ENCODE peak calls at places on chromosomes 11 and 22, in eight cellular contexts. Y is IMR-90; L is fibroblast of lung; J is CD8-positive, alpha-beta T cell; X is epithelial cell of esophagus; R is endothelial cell of umbilical vein; I is HCT116; B is H7. D is an unnamed sample.

GRCh38 chr11:130522284-130522961 is 74.0 kb downstream of the ADAMTS15 start:
- DNase-seq in I (peak), R (peak), L (peak), Y (peak), B (peak), X (peak), J (no peak), D (peak)

GRCh38 chr11:111960916-111961315 is 23.8 kb downstream of the DIXDC1 start:
- DNase-seq in I (no peak), Y (no peak), X (peak), R (no peak), B (peak), J (no peak), L (peak), D (peak)

GRCh38 chr11:119337581-119338317 is 2.9 kb downstream of the C1QTNF5 start:
- DNase-seq in I (no peak), Y (peak), X (no peak), J (no peak), L (peak), B (peak), R (peak), D (peak)

GRCh38 chr11:131146817-131147490 is 223.5 kb upstream of the NTM start:
- DNase-seq in B (no peak), Y (peak), X (no peak), L (peak), J (no peak), I (no peak), R (no peak), D (peak)

GRCh38 chr11:103035656-103036434 is 56.1 kb downstream of the DCUN1D5 start:
- DNase-seq in L (peak), Y (peak), B (peak), X (peak), J (peak), I (peak), R (peak), D (peak)

GRCh38 chr11:82823635-82824614 is 76.3 kb downstream of the PRCP start:
- DNase-seq in B (no peak), Y (no peak), L (peak), J (no peak), X (no peak), I (no peak), R (peak), D (no peak)

GRCh38 chr11:134552749-134553148 is 140.7 kb upstream of the B3GAT1 start:
- DNase-seq in J (no peak), L (no peak), I (no peak), B (no peak), R (no peak), Y (no peak), X (no peak), D (no peak)

GRCh38 chr22:23075050-23075449 is 4.7 kb downstream of the GNAZ start:
- DNase-seq in R (no peak), J (no peak), Y (no peak), I (no peak), B (peak), L (no peak), X (no peak), D (no peak)

GRCh38 chr11:134331565-134332188 is at the start of gene GLB1L2:
- DNase-seq in I (peak), B (peak), X (peak), R (peak), Y (no peak), J (peak), L (peak), D (peak)

GRCh38 chr22:42272431-42273004 is 2.1 kb upstream of the TCF20 start:
- DNase-seq in X (no peak), R (no peak), J (no peak), L (no peak), I (no peak), B (no peak), Y (no peak), D (no peak)

GRCh38 chr22:27997538-27997937 is 78.5 kb upstream of the PITPNB start:
- DNase-seq in B (no peak), I (no peak), L (no peak), R (no peak), Y (peak), J (no peak), X (no peak), D (peak)

GRCh38 chr11:11582261-11582701 is 39.5 kb downstream of the GALNT18 start:
- DNase-seq in X (no peak), B (peak), I (no peak), R (peak), J (no peak), L (no peak), Y (no peak), D (no peak)

GRCh38 chr22:43862074-43862881 is at the start of gene SULT4A1:
- DNase-seq in R (no peak), X (peak), Y (peak), J (no peak), L (peak), I (peak), B (peak), D (peak)

GRCh38 chr22:49727191-49727880 is 100.3 kb downstream of the BRD1 start:
- DNase-seq in B (peak), J (no peak), X (no peak), I (no peak), R (no peak), L (no peak), Y (no peak), D (no peak)

GRCh38 chr11:86523738-86524602 is 148.4 kb downstream of the ME3 start:
- DNase-seq in I (peak), R (peak), X (peak), B (no peak), J (no peak), L (peak), Y (peak), D (peak)

GRCh38 chr11:113048820-113049555 is 87.8 kb downstream of the NCAM1 start:
- DNase-seq in B (no peak), R (no peak), X (peak), J (no peak), L (peak), Y (no peak), I (no peak), D (peak)

GRCh38 chr11:3841426-3842304 is 906 bp upstream of the RHOG start:
- DNase-seq in I (peak), X (peak), Y (peak), J (peak), R (peak), B (peak), L (peak), D (peak)

GRCh38 chr11:127074151-127074761 is 73.7 kb upstream of the KIRREL3 start:
- DNase-seq in R (no peak), J (no peak), X (peak), Y (peak), L (peak), B (peak), I (no peak), D (peak)
- H3K4me3 ChIP-seq in R (no peak), J (no peak), X (no peak), Y (no peak), L (no peak), B (no peak), I (no peak), D (no peak)

DNA sequence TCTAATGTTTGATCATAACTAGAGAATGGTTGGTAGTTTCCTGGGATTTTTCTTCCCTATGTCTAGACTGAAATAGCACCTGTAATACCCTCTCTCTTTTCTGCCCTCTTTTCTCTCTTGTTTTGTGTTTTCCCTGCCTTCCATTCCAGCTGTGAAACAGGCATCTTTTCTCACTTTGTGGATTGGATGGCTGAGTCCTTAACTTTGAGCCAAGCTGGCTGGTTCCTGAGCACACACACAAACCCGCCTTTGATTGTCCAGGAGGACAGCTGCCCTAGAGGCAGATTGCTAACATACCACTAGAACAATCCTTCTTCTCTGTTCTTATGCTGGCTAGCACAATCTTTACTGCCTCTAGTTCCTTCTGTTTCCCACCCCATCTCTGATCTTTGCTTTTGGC is 17.7 kb downstream of the CTNND1 start:
- DNase-seq in J (no peak), I (no peak), R (peak), B (no peak), Y (peak), L (peak), X (peak), D (peak)
- H3K4me3 ChIP-seq in J (no peak), I (peak), R (peak), B (no peak), Y (no peak), L (no peak), X (no peak), D (peak)

GRCh38 chr11:66072518-66072917 is 2.4 kb downstream of the PACS1 start:
- DNase-seq in L (no peak), Y (no peak), X (no peak), R (no peak), I (no peak), B (no peak), J (no peak), D (no peak)
- H3K4me3 ChIP-seq in L (no peak), Y (no peak), X (no peak), R (no peak), I (no peak), B (no peak), J (peak), D (peak)

GRCh38 chr11:44947114-44947513 is 3.6 kb downstream of the TP53I11 start:
- DNase-seq in Y (no peak), J (no peak), B (no peak), L (no peak), R (no peak), I (no peak), X (no peak), D (no peak)
- H3K4me3 ChIP-seq in Y (no peak), J (no peak), B (no peak), L (no peak), R (no peak), I (no peak), X (no peak), D (no peak)

GRCh38 chr11:44573333-44573732 is 7.9 kb downstream of the CD82 start:
- DNase-seq in L (peak), Y (peak), X (peak), B (peak), R (no peak), J (no peak), I (no peak), D (peak)
- H3K4me3 ChIP-seq in L (no peak), Y (no peak), X (no peak), B (no peak), R (no peak), J (no peak), I (no peak), D (no peak)

GRCh38 chr11:22626573-22627239 is 1.1 kb upstream of the FANCF start:
- DNase-seq in R (no peak), Y (no peak), B (no peak), L (no peak), J (no peak), I (no peak), X (no peak), D (peak)
- H3K4me3 ChIP-seq in R (no peak), Y (no peak), B (no peak), L (no peak), J (no peak), I (no peak), X (no peak), D (peak)

GRCh38 chr11:33617672-33618362 is 82.8 kb downstream of the C11orf91 start:
- DNase-seq in B (no peak), X (peak), J (no peak), R (no peak), I (no peak), Y (no peak), L (peak), D (no peak)

GRCh38 chr11:33618363-33618735 is 82.3 kb downstream of the C11orf91 start:
- DNase-seq in J (no peak), B (no peak), R (no peak), X (no peak), L (no peak), Y (no peak), I (no peak), D (no peak)

GRCh38 chr11:33620423-33621120 is 80.1 kb downstream of the C11orf91 start:
- DNase-seq in Y (peak), I (no peak), B (no peak), J (no peak), L (peak), X (peak), R (peak), D (peak)

GRCh38 chr11:33616552-33616951 is 84.1 kb downstream of the C11orf91 start:
- DNase-seq in X (peak), L (peak), J (no peak), I (no peak), B (no peak), Y (peak), R (no peak), D (peak)

DNA sequence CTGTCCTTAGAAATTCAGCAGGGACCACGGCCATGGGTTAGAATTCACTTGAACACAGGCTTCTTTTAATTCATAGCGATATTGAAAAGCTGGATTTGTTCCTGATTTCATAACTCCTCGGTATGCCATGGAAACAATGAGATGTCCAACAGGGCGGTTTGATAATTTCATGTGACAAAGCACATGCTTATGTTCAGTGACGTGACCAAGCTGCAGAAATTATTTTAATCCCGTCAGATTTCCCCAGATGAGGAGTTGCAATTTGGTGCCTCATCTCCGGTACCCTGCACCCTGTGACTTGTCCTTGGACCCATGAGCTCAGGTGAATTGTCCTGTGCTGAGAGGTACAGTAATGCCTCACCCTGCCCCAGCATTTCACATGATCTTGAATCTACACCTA is 81.7 kb downstream of the C11orf91 start:
- DNase-seq in R (no peak), X (no peak), J (no peak), B (no peak), I (no peak), Y (no peak), L (no peak), D (no peak)
- H3K4me3 ChIP-seq in R (no peak), X (no peak), J (no peak), B (no peak), I (no peak), Y (no peak), L (no peak), D (no peak)

GRCh38 chr11:64888406-64888757 is 10.0 kb upstream of the EHD1 start:
- DNase-seq in Y (no peak), J (no peak), B (no peak), X (no peak), I (no peak), R (no peak), L (no peak), D (no peak)

GRCh38 chr11:64887757-64888405 is 9.5 kb upstream of the EHD1 start:
- DNase-seq in L (peak), Y (no peak), J (peak), B (peak), I (peak), R (peak), X (peak), D (peak)

GRCh38 chr11:64890084-64890944 is 11.9 kb upstream of the EHD1 start:
- DNase-seq in X (no peak), L (no peak), I (no peak), J (no peak), Y (no peak), B (no peak), R (no peak), D (no peak)

GRCh38 chr11:64887234-64887756 is 8.9 kb upstream of the EHD1 start:
- DNase-seq in J (no peak), B (no peak), I (no peak), R (no peak), L (no peak), X (no peak), Y (no peak), D (no peak)

GRCh38 chr11:64888761-64889511 is 10.5 kb upstream of the EHD1 start:
- DNase-seq in L (peak), I (no peak), Y (no peak), J (no peak), R (no peak), B (no peak), X (no peak), D (no peak)
- H3K4me3 ChIP-seq in L (no peak), I (no peak), Y (no peak), J (no peak), R (no peak), B (no peak), X (no peak), D (no peak)

GRCh38 chr11:122099345-122100045 is 16.5 kb downstream of the BLID start:
- DNase-seq in J (no peak), Y (peak), I (no peak), X (peak), R (peak), B (no peak), L (peak), D (peak)
- H3K4me3 ChIP-seq in J (no peak), Y (peak), I (no peak), X (peak), R (peak), B (peak), L (peak), D (peak)

D was measured in GM23248.